ENCODE peak calls at places on chromosomes 5 and 9, in four cellular contexts. P, V, E and Y are unnamed samples.

GRCh38 chr9:84139296-84140100 is 158.9 kb downstream of the RMI1 start:
- DNase-seq in P (peak; percentile 47), V (peak; percentile 12), E (no peak), Y (no peak)

GRCh38 chr5:122753500-122753899 is 21.4 kb upstream of the SNX2 start:
- DNase-seq in P (no peak), V (peak; percentile 28), E (no peak), Y (no peak)

GRCh38 chr5:18032744-18033143 is 398.5 kb downstream of the TAF11L14 start:
- DNase-seq in P (no peak), V (no peak), E (no peak), Y (no peak)

GRCh38 chr9:105842023-105842644 is 147.8 kb downstream of the TMEM38B start:
- DNase-seq in P (no peak), V (peak; percentile 47), E (no peak), Y (no peak)

GRCh38 chr9:137055385-137056364 is 1.8 kb upstream of the ENTPD2 start:
- DNase-seq in P (peak; percentile 78), V (peak; percentile 41), E (peak; percentile 90), Y (peak; percentile 95)

GRCh38 chr9:137497921-137498719 is 39.0 kb upstream of the NSMF start:
- DNase-seq in P (no peak), V (no peak), E (peak; percentile 74), Y (no peak)

GRCh38 chr5:171420429-171421231 is 1.2 kb downstream of the FGF18 start:
- DNase-seq in P (peak; percentile 79), V (peak; percentile 89), E (peak; percentile 96), Y (peak; percentile 90)

GRCh38 chr9:35611230-35611797 is 6.3 kb downstream of the TESK1 start:
- DNase-seq in P (peak; percentile 46), V (peak; percentile 35), E (peak; percentile 78), Y (peak; percentile 30)

GRCh38 chr5:177301503-177302165 is 1.9 kb downstream of the RAB24 start:
- DNase-seq in P (no peak), V (no peak), E (peak; percentile 70), Y (no peak)

GRCh38 chr9:88458716-88459115 is 70.5 kb downstream of the SPIN1 start:
- DNase-seq in P (no peak), V (peak; percentile 75), E (no peak), Y (no peak)

GRCh38 chr5:131563434-131564228 is 71.4 kb downstream of the RAPGEF6 start:
- DNase-seq in P (no peak), V (no peak), E (no peak), Y (no peak)

GRCh38 chr5:77851229-77852067 is 75.3 kb upstream of the TBCA start:
- DNase-seq in P (no peak), V (peak; percentile 14), E (peak; percentile 81), Y (no peak)

GRCh38 chr9:106583751-106584150 is 279.2 kb upstream of the ZNF462 start:
- DNase-seq in P (no peak), V (no peak), E (no peak), Y (no peak)

GRCh38 chr5:111680737-111681413 is 76.1 kb downstream of the NREP start:
- DNase-seq in P (peak; percentile 81), V (peak; percentile 97), E (no peak), Y (peak; percentile 50)

GRCh38 chr5:177496111-177497010 is 1.0 kb downstream of the PDLIM7 start:
- DNase-seq in P (peak; percentile 56), V (peak; percentile 94), E (peak; percentile 96), Y (peak; percentile 69)

GRCh38 chr5:157530226-157530972 is 45.2 kb downstream of the ADAM19 start:
- DNase-seq in P (no peak), V (no peak), E (no peak), Y (no peak)

GRCh38 chr9:18568969-18569368 is 95.0 kb downstream of the ADAMTSL1 start:
- DNase-seq in P (no peak), V (peak; percentile 46), E (no peak), Y (no peak)

GRCh38 chr9:31683126-31683525 is 701.3 kb upstream of the ACO1 start:
- DNase-seq in P (no peak), V (no peak), E (no peak), Y (no peak)

DNA sequence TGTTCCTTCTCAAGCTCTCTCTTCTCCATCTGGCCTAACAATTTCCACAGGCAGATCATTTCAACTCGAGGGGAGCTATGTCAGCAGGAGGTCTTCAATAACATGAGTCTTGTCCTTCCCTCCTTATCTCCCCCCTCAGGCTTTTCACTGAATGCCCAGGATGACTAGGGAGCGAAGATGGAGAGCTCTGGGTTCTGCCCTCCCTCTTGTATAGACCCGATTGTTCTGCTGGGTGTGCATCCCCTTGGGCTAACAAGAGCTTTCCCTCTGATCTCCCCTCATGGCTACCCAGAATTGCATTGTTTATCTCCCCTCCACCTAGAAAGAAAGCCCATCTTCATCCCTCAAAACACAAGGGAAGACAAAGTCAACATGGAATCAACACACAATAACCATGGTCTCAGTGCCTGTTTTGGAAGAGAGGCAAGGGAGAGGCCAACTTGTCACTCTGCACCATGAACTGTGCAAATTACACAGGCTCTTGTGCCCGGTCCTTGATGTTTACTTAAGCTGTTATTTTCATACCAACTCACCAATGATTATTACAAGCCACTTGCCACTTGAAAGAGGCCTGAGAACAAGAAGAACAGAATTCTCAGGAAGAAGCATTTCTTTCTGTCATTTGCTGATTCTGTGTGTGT is 187.7 kb downstream of the FANCC start:
- DNase-seq in P (no peak), V (no peak), E (no peak), Y (no peak)
- H3K4me3 ChIP-seq in P (no peak overlapping the region), V (no peak overlapping the region), E (no peak overlapping the region), Y (no peak overlapping the region)

GRCh38 chr9:98770717-98771116 is 25.6 kb downstream of the ANKS6 start:
- DNase-seq in P (no peak), V (no peak), E (no peak), Y (no peak)
- H3K36me3 ChIP-seq in P (no peaks in the 10 kb centered on the region), V (peaks cover 57% of the 10 kb centered on the region), E (peaks cover 11% of the 10 kb centered on the region), Y (peaks cover 63% of the 10 kb centered on the region)

DNA sequence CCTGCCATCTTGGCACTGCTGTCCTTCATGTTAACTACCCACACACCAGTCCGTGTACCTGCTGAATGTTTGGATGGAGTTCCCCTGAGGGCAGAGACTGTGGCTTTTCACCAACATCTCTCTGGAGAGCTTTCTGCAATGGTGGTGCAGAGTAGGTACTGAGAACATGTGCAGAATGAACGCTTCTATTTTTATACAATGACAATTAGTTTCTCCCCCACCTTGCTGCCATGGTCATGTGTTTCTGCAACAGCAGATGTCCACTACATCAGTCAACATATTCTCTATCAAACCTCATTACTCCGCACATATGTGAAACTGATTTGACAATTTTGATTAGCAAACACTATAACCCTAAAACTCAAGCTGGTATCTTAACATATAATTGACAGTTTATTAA is 14.5 kb downstream of the PTCH1 start:
- DNase-seq in P (no peak), V (no peak), E (no peak), Y (no peak)
- H3K4me3 ChIP-seq in P (no peak overlapping the region), V (no peak overlapping the region), E (no peak overlapping the region), Y (no peak overlapping the region)

DNA sequence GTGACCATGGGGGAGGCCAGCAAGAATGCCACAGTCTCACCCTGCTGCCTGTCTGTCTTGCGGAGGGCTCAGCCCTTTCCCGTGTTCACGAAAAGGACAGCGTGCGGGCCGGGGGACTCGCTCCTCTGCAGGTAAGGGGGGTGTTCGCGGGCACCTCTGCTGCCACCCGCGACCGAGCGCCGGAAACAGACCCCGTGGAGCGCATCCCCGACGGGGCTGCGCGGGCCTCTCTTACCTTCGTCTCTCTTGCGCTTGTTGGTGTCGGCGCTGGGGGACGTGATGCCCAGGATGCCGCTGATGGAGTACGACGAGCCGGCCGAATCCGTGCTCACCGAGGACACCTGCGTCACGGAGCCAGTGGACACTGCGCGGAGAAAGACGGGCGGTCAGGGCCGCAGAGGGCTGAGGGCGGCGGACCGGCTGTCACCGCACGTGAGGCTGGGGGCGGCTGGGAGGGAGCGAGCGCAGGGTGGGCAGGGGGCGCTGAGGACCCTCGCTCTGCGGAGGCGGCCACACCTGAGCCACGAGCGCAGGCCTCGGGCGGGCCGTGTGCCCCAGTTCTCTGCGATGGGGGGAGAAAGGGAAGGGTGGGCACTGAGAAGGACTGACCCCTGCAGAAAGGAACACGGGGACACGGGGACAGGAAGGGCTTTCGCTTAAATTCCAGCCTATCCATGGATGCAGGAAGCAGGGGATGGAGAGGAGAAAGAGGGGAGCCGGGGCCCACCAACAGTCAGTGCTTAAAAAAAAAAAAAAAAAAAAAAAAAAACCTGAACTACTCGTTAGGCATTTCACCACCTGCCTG is 31.5 kb downstream of the PAX5 start:
- DNase-seq in P (no peak), V (no peak), E (peak; percentile 70), Y (no peak)
- H3K36me3 ChIP-seq in P (no peaks in the 10 kb centered on the region), V (no peaks in the 10 kb centered on the region), E (no peaks in the 10 kb centered on the region), Y (no peaks in the 10 kb centered on the region)

DNA sequence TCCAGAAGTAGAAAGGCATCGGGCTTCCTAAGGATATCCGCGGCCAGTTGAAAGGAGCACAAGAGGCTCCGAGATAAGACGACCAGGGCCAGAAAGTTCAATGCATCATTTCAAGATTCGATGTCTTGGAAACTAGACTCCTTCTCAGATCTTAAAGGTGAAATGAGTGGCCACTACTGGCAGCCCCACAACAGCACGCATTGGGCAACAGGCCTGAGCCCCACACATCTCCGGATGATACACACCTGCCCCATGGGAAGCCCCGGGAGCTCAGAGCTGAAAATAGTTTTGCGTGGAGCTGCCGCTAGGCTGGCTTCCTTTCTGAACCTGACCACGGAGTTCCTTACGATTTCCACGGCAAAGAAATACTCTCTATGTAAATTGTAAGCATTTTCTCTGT is 204.0 kb downstream of the RAB3C start:
- DNase-seq in P (no peak), V (no peak), E (no peak), Y (no peak)
- H3K4me3 ChIP-seq in P (no peak overlapping the region), V (no peak overlapping the region), E (no peak overlapping the region), Y (no peak overlapping the region)

GRCh38 chr9:21812415-21812814 is 10.0 kb downstream of the MTAP start:
- DNase-seq in P (no peak), V (peak; percentile 40), E (no peak), Y (no peak)
- H3K36me3 ChIP-seq in P (no peaks in the 10 kb centered on the region), V (peaks cover 17% of the 10 kb centered on the region), E (peaks cover 10% of the 10 kb centered on the region), Y (peaks cover 28% of the 10 kb centered on the region)